ENCODE peak calls at places on chromosomes 1 and 21, in four cellular contexts. E, U, T and M are unnamed samples. For H3K4me1, the result is how much of the 10 kb centered on the place peaks cover.

GRCh38 chr1:228337711-228338520 is 68.7 kb downstream of the TRIM11 start:
- DNase-seq in E (no peak), U (peak), T (no peak), M (no peak)

GRCh38 chr1:203324103-203325003 is 19.0 kb downstream of the BTG2 start:
- DNase-seq in E (peak), U (peak), T (no peak), M (no peak)

GRCh38 chr1:40784771-40785151 is 1.2 kb downstream of the KCNQ4 start:
- DNase-seq in E (peak), U (no peak), T (no peak), M (no peak)

GRCh38 chr21:34704119-34704518 is 35.3 kb downstream of the CLIC6 start:
- DNase-seq in E (no peak), U (no peak), T (no peak), M (no peak)

GRCh38 chr1:2932671-2933350 is 88.5 kb upstream of the ACTRT2 start:
- DNase-seq in E (no peak), U (no peak), T (no peak), M (no peak)

GRCh38 chr1:230965535-230965934 is 13.1 kb downstream of the TTC13 start:
- DNase-seq in E (no peak), U (no peak), T (no peak), M (no peak)

GRCh38 chr1:14996133-14997050 is 157.2 kb upstream of the TMEM51 start:
- DNase-seq in E (no peak), U (no peak), T (no peak), M (no peak)

GRCh38 chr21:29114765-29115164 is 15.7 kb upstream of the MAP3K7CL start:
- DNase-seq in E (no peak), U (no peak), T (peak), M (no peak)

GRCh38 chr21:18950045-18950740 is 546.6 kb upstream of the TMPRSS15 start:
- DNase-seq in E (no peak), U (no peak), T (no peak), M (no peak)

GRCh38 chr21:39033878-39034589 is 149.2 kb downstream of the PSMG1 start:
- DNase-seq in E (peak), U (no peak), T (no peak), M (no peak)

GRCh38 chr1:109441105-109441504 is 14.9 kb upstream of the PSMA5 start:
- DNase-seq in E (no peak), U (no peak), T (no peak), M (no peak)

GRCh38 chr1:203269654-203270020 is 35.7 kb upstream of the BTG2 start:
- DNase-seq in E (no peak), U (no peak), T (no peak), M (no peak)

GRCh38 chr1:11151854-11152612 is 37.1 kb upstream of the ANGPTL7 start:
- DNase-seq in E (no peak), U (peak), T (peak), M (no peak)

GRCh38 chr1:53408013-53408754 is 51.0 kb upstream of the DMRTB1 start:
- DNase-seq in E (no peak), U (no peak), T (no peak), M (no peak)

GRCh38 chr21:37088196-37088595 is 15.1 kb downstream of the TTC3 start:
- DNase-seq in E (no peak), U (no peak), T (no peak), M (no peak)

GRCh38 chr1:180842890-180843289 is 69.8 kb upstream of the KIAA1614 start:
- DNase-seq in E (no peak), U (no peak), T (no peak), M (peak)

GRCh38 chr1:218867941-218868656 is 305.6 kb upstream of the LYPLAL1 start:
- DNase-seq in E (no peak), U (no peak), T (no peak), M (no peak)

GRCh38 chr1:6464514-6464836 is 1.5 kb downstream of the TNFRSF25 start:
- DNase-seq in E (peak), U (peak), T (no peak), M (no peak)

GRCh38 chr1:107776898-107777663 is 187.9 kb downstream of the VAV3 start:
- DNase-seq in E (no peak), U (no peak), T (no peak), M (no peak)

GRCh38 chr1:53582211-53583020 is 123.2 kb downstream of the DMRTB1 start:
- DNase-seq in E (no peak), U (no peak), T (no peak), M (no peak)

GRCh38 chr1:1617925-1618324 is 2.6 kb downstream of the MIB2 start:
- DNase-seq in E (no peak), U (no peak), T (no peak), M (no peak)

GRCh38 chr1:48803474-48803873 is 26.8 kb upstream of the BEND5 start:
- DNase-seq in E (no peak), U (no peak), T (no peak), M (no peak)

GRCh38 chr1:19325368-19325957 is 13.3 kb downstream of the SLC66A1 start:
- DNase-seq in E (no peak), U (no peak), T (no peak), M (no peak)

GRCh38 chr1:19552291-19553010 is 67.1 kb upstream of the CAPZB start:
- DNase-seq in E (no peak), U (no peak), T (no peak), M (no peak)

GRCh38 chr1:245990315-245991022 is 516.6 kb downstream of the SMYD3 start:
- DNase-seq in E (no peak), U (no peak), T (no peak), M (no peak)

GRCh38 chr1:5966543-5967205 is 25.6 kb downstream of the NPHP4 start:
- DNase-seq in E (no peak), U (no peak), T (no peak), M (no peak)

GRCh38 chr1:187185389-187185788 is 356.6 kb downstream of the PLA2G4A start:
- DNase-seq in E (no peak), U (no peak), T (no peak), M (no peak)

GRCh38 chr1:100722211-100722610 is 2.7 kb downstream of the VCAM1 start:
- DNase-seq in E (no peak), U (no peak), T (no peak), M (peak)

GRCh38 chr21:15437873-15438272 is 291.9 kb upstream of the USP25 start:
- DNase-seq in E (no peak), U (no peak), T (no peak), M (no peak)

GRCh38 chr1:8516278-8516777 is 198.4 kb downstream of the SLC45A1 start:
- DNase-seq in E (no peak), U (no peak), T (no peak), M (no peak)

GRCh38 chr1:155205969-155206593 is 1.6 kb downstream of the THBS3 start:
- DNase-seq in E (no peak), U (no peak), T (no peak), M (no peak)

GRCh38 chr1:232250838-232251237 is 379.1 kb downstream of the SIPA1L2 start:
- DNase-seq in E (no peak), U (no peak), T (no peak), M (no peak)

GRCh38 chr1:69139007-69139406 is 428.7 kb upstream of the LRRC7 start:
- DNase-seq in E (no peak), U (no peak), T (no peak), M (no peak)

GRCh38 chr1:61207416-61207815 is 125.1 kb downstream of the NFIA start:
- DNase-seq in E (no peak), U (no peak), T (no peak), M (no peak)

GRCh38 chr1:68917456-68917855 is 420.6 kb upstream of the DEPDC1 start:
- DNase-seq in E (no peak), U (no peak), T (no peak), M (no peak)

GRCh38 chr1:230901711-230902110 is 33.4 kb upstream of the C1orf198 start:
- DNase-seq in E (no peak), U (no peak), T (no peak), M (no peak)

GRCh38 chr1:164824542-164824941 is 265.6 kb downstream of the PBX1 start:
- DNase-seq in E (no peak), U (no peak), T (no peak), M (no peak)

GRCh38 chr1:247273013-247273412 is 17.1 kb downstream of the VN1R5 start:
- DNase-seq in E (no peak), U (peak), T (no peak), M (no peak)

GRCh38 chr1:201506573-201507567 is at the start of gene CSRP1:
- DNase-seq in E (peak), U (peak), T (no peak), M (peak)

GRCh38 chr1:26375081-26375480 is 2.5 kb upstream of the ZNF683 start:
- DNase-seq in E (no peak), U (no peak), T (no peak), M (no peak)

GRCh38 chr1:26376050-26376449 is 3.5 kb upstream of the ZNF683 start:
- DNase-seq in E (no peak), U (no peak), T (no peak), M (no peak)

GRCh38 chr1:26373789-26374188 is 1.2 kb upstream of the ZNF683 start:
- DNase-seq in E (no peak), U (no peak), T (no peak), M (no peak)

GRCh38 chr1:26378879-26379251 is 6.3 kb upstream of the ZNF683 start:
- DNase-seq in E (no peak), U (no peak), T (no peak), M (no peak)

DNA sequence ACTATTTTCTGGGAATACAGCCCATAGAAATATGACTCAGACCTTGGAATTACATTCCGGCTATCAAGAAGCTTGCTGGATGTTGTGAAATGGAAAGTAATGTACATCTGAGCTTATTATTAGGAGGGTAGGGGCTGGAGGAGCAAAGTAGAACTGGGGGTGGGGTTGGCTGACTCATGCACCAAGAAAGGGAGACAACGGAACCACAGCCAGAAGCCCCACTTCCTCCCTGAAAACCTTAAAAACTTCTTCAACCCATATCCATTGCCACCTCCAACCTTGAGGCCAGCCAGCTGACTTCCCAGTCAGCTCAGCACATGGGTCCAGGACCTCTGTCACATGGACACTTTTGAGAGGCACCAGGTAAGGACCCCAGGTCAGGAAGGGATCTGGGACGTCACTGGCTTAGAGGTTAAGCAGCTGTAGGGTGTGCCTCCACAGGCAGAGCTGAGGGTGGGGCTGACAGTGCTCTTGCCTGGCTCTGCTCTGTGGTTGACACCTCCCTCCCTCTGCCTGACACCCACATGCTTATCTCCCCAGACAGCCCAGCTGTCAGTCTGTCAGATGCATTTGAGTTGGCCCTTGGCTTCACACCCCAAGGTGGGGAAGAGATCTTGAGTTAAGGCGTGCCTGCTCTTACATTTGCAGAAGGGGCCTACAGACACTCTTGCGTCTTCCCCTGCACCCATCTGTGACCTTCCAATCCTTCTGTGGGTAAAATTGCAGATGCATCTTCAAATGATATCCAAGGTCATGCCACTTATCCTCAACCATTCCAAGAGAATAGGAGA is 5.7 kb upstream of the ZNF683 start:
- DNase-seq in E (peak), U (no peak), T (no peak), M (no peak)
- H3K4me1 ChIP-seq in E (under half), U (under half), T (under half), M (under half)

DNA sequence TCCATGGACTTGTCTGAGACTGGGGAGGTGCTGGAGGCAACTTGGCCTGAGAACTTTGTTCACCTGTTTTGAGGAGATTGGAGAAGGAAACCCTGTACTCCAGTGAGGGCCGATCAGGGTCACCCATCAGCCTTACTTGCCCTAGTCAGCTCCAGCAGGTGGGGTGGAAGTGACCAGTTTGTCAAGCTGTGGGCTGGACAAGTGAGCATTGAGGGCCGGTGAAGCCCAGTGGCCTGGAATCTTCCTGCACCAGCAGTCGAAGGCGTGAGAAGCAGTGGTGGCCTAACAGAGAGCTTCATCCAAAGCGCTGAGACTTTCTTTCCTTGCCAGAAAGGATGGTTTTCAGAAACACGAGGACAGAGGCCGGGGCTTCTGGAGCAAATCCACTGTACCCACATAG is 9.6 kb downstream of the SLC37A1 start:
- DNase-seq in E (no peak), U (no peak), T (no peak), M (no peak)
- H3K4me1 ChIP-seq in E (under half), U (under half), T (under half), M (under half)

GRCh38 chr21:33684068-33684467 is 41.8 kb downstream of the ITSN1 start:
- DNase-seq in E (no peak), U (no peak), T (no peak), M (no peak)
- H3K4me1 ChIP-seq in E (under half), U (under half), T (under half), M (half or more)

GRCh38 chr21:22438428-22439086 is 1440.3 kb downstream of the NCAM2 start:
- DNase-seq in E (no peak), U (no peak), T (no peak), M (no peak)
- H3K4me1 ChIP-seq in E (under half), U (under half), T (under half), M (under half)

DNA sequence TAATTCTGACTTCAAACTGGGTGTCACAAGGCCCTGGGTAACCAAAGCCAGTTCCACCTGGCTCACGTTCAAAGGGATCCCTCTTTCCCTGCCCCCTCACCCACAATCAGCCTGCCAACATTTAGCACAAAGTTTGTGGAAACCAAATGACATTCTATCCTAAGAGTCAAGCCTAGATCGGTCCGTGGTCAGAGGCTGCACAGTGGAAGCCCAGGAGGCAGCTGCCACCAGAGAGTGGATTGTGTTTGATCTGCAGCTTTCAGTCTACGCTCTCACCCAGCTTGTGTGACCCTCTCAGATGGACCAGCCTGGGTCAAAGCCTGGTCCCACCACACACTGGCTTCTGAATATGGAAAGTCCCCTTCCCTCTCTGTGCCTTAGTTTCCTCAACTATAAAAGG is 10.2 kb downstream of the KIAA0040 start:
- DNase-seq in E (no peak), U (no peak), T (no peak), M (no peak)
- H3K4me1 ChIP-seq in E (under half), U (under half), T (under half), M (under half)

GRCh38 chr1:226708967-226709396 is 30.1 kb downstream of the ITPKB start:
- DNase-seq in E (no peak), U (no peak), T (no peak), M (no peak)
- H3K4me1 ChIP-seq in E (under half), U (under half), T (under half), M (under half)

GRCh38 chr1:64928325-64928724 is 38.0 kb downstream of the JAK1 start:
- DNase-seq in E (no peak), U (no peak), T (no peak), M (no peak)

GRCh38 chr1:64932962-64933295 is 33.4 kb downstream of the JAK1 start:
- DNase-seq in E (no peak), U (no peak), T (no peak), M (no peak)

GRCh38 chr1:64933296-64934070 is 32.9 kb downstream of the JAK1 start:
- DNase-seq in E (no peak), U (peak), T (no peak), M (no peak)

GRCh38 chr1:64925594-64925993 is 40.8 kb downstream of the JAK1 start:
- DNase-seq in E (no peak), U (no peak), T (no peak), M (no peak)

DNA sequence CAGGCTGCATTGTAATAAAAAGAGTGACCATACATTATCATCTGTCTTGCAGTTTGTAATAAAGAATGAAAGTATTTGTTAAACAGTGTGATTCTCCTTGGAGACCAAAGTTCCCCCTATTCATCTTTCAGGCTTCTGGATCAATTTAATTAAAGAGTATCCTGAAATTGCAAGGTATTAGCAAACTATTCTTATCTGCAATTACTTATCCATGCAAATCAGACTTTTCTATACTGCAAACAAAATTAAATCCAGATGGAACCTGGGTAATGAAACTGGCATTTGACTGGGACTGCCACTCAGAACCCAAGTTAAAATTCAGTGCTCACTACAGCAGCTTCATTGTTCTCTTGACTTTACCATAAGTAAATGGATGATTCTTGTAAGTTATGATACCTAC is 37.1 kb downstream of the JAK1 start:
- DNase-seq in E (no peak), U (no peak), T (no peak), M (no peak)
- H3K4me1 ChIP-seq in E (under half), U (under half), T (under half), M (under half)

DNA sequence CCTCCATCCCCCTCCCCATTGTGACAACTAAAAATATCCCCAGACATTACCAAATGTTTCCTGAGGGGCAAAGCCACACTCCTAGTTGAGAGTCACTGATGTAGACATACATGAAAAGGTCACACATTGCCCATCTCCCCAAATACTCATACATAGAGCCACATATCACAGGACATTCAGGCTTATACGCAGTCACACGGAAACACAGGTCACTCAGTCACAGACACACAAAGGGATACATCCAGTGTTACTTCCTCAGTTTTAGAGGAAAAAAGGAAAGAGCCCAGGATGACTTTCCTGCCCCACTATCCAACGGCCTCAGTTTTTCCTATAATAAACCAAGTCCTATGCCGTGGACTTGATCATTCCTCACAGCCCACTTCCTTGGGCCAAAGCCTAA is 1.9 kb downstream of the SLC39A1 start:
- DNase-seq in E (no peak), U (no peak), T (no peak), M (no peak)
- H3K4me1 ChIP-seq in E (under half), U (under half), T (under half), M (under half)

DNA sequence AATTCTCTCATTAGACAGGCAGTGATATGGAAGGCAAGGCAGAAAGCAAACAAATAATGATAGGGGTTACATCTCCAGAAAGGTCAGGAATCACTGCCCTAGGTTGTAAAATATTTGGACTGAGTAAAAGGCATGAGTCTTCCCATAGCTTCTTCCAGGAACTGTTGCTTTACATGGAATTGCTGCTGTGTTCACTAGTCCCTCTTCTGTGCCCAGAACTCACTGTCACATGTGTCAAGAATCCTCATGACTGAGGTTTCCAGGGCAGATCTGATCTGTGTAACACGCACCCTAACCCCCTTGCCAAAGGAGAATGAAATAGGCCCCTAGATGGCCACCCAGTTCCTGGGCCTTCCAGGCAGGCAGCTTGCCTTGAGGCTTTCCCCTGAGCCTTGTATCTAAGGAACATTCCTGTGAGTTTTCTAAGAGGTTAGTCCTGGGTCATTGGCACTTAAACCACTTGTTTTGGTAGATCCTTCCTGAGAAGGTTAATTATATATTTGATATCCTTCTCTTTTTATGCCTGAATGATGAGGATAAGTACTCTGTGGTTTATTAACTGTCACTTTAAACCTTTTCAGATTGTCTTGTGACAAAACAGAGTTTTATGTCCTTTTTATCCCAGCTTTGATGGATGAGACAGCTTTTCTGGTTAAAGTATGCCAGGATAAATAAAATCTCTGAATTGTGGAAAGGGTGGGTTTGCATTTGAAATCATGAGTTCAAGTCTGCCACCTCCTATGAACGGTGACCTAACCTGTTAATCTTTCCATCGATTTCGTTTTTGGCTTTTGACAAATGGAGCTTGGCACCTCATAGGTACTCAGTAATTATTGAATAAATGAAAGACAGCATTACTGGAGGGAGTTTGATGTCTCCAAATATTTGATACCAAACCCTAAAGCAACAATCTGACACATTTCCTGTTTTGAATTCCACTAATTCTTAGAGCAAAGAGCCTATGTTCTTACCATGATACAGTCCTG is 163.3 kb downstream of the DHRS3 start:
- DNase-seq in E (no peak), U (no peak), T (no peak), M (no peak)
- H3K4me1 ChIP-seq in E (under half), U (under half), T (under half), M (under half)